ENCODE peak calls at places on chromosome 21, in six cellular contexts. W is prostate gland, Z is heart right ventricle, U is esophagus squamous epithelium, C is uterus, Y is esophagus muscularis mucosa. I is an unnamed sample. For H3K36me3, the result is how much of the 10 kb centered on the place peaks cover.

GRCh38 chr21:38301321-38302214 is 44.8 kb downstream of the KCNJ15 start:
- DNase-seq in W (no peak), Z (no peak), U (no peak), C (no peak), Y (no peak), I (no peak)

GRCh38 chr21:29018540-29018939 is 609 bp downstream of the RWDD2B start:
- DNase-seq in W (no peak), Z (no peak), U (no peak), C (no peak), Y (no peak), I (no peak)

GRCh38 chr21:46150073-46150472 is 5.3 kb downstream of the FTCD start:
- DNase-seq in W (no peak), Z (no peak), U (no peak), C (peak), Y (no peak), I (no peak)

GRCh38 chr21:21387891-21388290 is 389.7 kb downstream of the NCAM2 start:
- DNase-seq in W (no peak), Z (no peak), U (no peak), C (no peak), Y (no peak), I (no peak)

GRCh38 chr21:39108291-39109162 is 74.7 kb downstream of the PSMG1 start:
- DNase-seq in W (no peak), Z (no peak), U (no peak), C (no peak), Y (no peak), I (no peak)

GRCh38 chr21:27261676-27262075 is 294.8 kb upstream of the ADAMTS5 start:
- DNase-seq in W (no peak), Z (no peak), U (no peak), C (no peak), Y (no peak), I (no peak)

GRCh38 chr21:27168084-27168483 is 201.2 kb upstream of the ADAMTS5 start:
- DNase-seq in W (no peak), Z (no peak), U (no peak), C (no peak), Y (no peak), I (no peak)

GRCh38 chr21:29130234-29130993 is at the start of gene MAP3K7CL:
- DNase-seq in W (no peak), Z (peak), U (no peak), C (peak), Y (no peak), I (peak)

GRCh38 chr21:28773036-28773435 is 219.6 kb downstream of the LTN1 start:
- DNase-seq in W (no peak), Z (no peak), U (no peak), C (no peak), Y (no peak), I (no peak)

GRCh38 chr21:21200939-21201610 is 202.9 kb downstream of the NCAM2 start:
- DNase-seq in W (no peak), Z (no peak), U (no peak), C (no peak), Y (no peak), I (no peak)

GRCh38 chr21:20311388-20311787 is 686.8 kb upstream of the NCAM2 start:
- DNase-seq in W (no peak), Z (no peak), U (no peak), C (no peak), Y (no peak), I (no peak)

GRCh38 chr21:28396421-28396820 is 596.3 kb downstream of the LTN1 start:
- DNase-seq in W (no peak), Z (no peak), U (no peak), C (no peak), Y (no peak), I (no peak)

GRCh38 chr21:40215941-40216340 is 348.7 kb downstream of the PCP4 start:
- DNase-seq in W (peak), Z (no peak), U (no peak), C (no peak), Y (no peak), I (no peak)

GRCh38 chr21:28794341-28794970 is 198.2 kb downstream of the LTN1 start:
- DNase-seq in W (no peak), Z (no peak), U (no peak), C (no peak), Y (no peak), I (no peak)

GRCh38 chr21:29326914-29327554 is 28.3 kb downstream of the BACH1 start:
- DNase-seq in W (no peak), Z (no peak), U (no peak), C (no peak), Y (no peak), I (no peak)

DNA sequence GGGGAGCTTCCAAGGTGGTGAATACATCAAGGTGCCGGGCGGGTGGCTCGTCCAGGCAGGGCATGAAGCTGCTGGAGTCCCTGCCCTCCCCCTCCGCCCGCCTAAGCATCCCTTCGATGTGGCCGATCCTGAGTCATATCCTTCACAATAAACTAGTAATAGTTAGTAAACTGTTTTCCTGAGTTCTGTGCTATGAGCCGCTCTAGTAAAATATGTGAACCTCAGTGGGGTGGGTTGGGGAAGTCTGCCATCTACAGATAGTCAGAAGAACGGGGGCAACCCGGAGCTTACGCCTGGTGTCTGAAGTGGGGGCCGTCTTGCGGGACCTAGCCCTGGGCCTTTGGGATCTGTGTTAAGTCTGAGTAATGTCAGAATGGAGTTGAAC is 21.6 kb downstream of the C2CD2 start:
- DNase-seq in W (no peak), Z (no peak), U (no peak), C (no peak), Y (no peak), I (peak)
- H3K36me3 ChIP-seq in W (under half), Z (under half), U (under half), C (under half), Y (under half), I (under half)

GRCh38 chr21:42121792-42122191 is 50.7 kb downstream of the UMODL1 start:
- DNase-seq in W (peak), Z (no peak), U (no peak), C (no peak), Y (no peak), I (no peak)
- H3K4me3 ChIP-seq in W (no peak), Z (no peak), U (no peak), C (no peak), Y (no peak), I (no peak)

DNA sequence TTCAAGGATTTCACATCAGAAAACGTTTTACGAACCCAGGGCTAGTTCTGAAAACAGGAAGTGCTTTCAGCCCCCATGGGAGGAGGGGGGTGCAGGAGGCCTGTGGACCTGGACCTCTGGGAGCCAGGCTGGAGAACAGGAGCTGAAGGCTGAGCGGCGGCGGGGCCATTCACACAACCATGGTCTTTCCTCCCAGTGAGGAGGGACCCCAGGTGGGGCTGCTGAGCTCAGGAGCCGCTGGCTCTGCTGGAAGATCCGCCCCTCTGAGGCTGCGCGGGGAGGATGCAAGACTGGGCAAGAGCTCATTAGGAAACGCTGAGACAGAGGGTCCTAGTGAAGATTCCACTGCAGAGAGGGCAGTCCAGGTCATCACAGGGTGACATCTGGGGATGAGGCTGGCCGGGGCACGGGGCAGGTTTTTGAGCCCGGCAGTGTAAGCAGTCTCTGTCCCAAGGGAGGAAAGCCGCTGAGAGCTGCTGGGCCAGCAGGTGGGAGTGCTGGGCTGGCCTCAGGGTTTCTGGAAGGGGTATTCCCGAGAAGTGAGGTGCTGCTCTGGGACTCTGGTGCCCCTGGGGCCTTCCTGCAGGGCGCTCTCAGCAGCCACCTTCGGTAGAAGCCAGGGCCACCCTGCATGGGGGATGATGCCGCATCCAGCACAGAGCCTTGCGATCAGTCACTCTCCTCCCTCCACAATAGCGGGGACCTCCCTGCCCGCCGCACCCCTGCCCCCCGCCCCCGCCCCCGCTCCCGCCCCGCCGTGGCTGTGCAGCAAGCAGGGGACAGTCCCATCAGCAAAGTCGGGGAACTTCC is 7.5 kb downstream of the MX2 start:
- DNase-seq in W (no peak), Z (peak), U (no peak), C (no peak), Y (no peak), I (no peak)
- TF ChIP-seq CTCF in W (peak), Z (no peak), U (no peak), C (no peak), Y (no peak), I (peak)

GRCh38 chr21:45029968-45030636 is 44.3 kb upstream of the ADARB1 start:
- DNase-seq in W (no peak), Z (no peak), U (no peak), C (no peak), Y (no peak), I (no peak)

GRCh38 chr21:45032332-45032731 is 42.0 kb upstream of the ADARB1 start:
- DNase-seq in W (no peak), Z (no peak), U (no peak), C (no peak), Y (no peak), I (no peak)

GRCh38 chr21:45032977-45033705 is 41.2 kb upstream of the ADARB1 start:
- DNase-seq in W (no peak), Z (no peak), U (no peak), C (peak), Y (no peak), I (no peak)

GRCh38 chr21:45030637-45031218 is 43.7 kb upstream of the ADARB1 start:
- DNase-seq in W (no peak), Z (peak), U (no peak), C (no peak), Y (no peak), I (no peak)

DNA sequence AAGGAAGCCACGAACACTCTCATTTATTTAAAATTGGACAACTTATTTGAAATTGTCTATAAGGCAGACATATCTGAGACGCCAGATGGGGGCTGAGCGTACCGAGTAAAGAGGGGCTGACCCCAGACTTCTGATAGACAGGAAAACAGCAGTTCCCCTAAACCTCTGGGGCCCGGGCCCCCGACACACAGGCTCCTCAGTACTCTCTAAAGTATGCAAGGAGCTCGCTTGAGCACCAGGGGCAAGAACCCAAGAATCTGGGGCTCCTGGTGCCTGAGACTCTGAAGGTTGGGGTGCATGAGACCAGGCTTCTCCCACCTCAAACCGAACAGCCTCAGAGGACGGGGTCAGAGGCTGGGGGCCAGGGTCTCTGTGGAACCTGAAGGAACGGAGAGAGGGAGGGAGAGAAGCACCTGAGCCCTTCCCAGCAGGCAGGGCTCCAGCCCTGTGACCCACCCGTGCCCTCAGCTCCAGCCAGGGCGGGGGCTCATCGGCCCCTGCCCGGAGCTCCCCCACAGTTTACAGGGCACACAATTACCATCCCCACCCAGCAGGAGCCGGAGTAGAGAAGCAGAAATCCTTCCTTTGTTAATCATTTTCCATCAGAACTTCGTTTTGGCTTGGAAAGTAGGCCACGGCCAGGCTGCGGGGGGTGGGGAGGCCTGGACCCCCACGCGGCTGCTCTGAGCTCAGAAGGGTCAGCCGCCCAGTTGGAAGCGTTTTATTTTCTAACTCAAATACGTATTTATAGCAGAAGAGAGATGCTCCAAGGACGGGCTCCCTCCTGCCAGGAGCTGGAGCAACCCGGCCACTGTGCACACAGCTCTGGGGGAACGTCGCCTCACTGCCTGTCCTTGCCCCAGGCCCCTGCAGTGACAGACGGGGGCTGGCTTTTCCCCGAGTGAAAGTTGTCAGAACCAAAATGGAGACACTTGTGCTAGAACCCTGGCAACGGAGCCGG is 42.9 kb upstream of the ADARB1 start:
- DNase-seq in W (no peak), Z (no peak), U (no peak), C (no peak), Y (no peak), I (no peak)
- H3K36me3 ChIP-seq in W (under half), Z (under half), U (under half), C (under half), Y (under half), I (under half)

DNA sequence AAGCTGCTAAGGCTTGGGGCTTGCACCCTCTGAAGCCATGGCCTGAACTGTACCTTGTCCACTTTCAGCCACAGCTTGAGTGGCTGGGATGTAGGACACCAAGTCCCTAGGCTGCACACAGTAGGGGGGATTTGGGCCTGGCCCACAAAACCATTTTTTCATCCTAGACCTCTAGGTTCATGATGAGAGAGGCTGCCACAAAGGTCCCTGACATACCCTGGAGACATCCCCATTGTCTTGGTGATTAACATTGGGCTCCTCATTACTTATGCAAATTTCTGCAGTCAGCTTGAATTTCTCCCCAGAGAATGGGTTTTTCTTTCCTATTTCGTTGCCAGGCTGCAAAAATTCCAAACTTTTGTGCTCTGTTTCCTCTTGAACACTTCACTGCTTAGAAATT is 26.3 kb upstream of the CHODL start:
- DNase-seq in W (no peak), Z (no peak), U (no peak), C (no peak), Y (no peak), I (no peak)
- H3K4me3 ChIP-seq in W (no peak), Z (no peak), U (no peak), C (no peak), Y (no peak), I (no peak)

DNA sequence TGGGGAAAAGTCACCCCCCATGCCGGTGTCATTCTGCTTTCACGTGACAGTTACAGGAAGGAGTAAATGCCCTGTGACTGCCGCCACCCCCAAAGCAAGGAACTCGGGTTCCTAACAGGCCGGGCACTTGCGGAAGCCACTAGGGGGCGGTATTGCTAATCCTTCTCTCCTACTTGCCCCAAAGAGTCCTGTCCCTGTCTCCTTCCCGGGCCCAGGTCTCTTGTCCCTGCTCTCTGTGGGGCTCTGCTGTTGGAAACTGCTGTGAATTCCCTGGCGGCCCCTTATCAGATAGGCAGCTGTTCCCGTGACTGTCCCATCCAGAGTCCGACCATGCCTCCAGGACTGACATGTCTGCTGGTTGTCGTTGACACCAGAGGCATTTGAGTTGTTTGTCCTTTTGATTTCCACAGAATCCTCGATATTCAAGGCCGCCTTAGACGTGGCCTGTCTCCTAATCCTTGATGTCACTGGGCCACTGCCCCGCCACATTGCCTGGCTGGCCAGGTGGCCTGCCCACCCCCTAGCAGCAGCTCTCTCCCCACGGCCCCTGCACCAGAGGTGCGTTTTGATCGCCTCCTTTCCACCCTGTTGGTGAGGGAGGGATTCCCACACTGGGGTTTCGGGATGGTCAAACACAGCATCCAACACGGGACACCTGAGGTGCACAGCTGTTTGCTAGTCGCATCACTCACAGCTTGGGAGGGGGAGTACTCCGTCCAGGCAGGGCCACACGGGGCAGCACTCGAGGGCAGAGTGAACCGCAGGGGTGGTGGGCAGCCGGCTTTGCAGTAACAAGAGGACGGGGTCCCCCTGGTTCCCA is 37.3 kb downstream of the CHAF1B start:
- DNase-seq in W (peak), Z (peak), U (no peak), C (no peak), Y (no peak), I (no peak)
- TF ChIP-seq CTCF in W (peak), Z (peak), U (peak), C (no peak), Y (peak), I (peak)

DNA sequence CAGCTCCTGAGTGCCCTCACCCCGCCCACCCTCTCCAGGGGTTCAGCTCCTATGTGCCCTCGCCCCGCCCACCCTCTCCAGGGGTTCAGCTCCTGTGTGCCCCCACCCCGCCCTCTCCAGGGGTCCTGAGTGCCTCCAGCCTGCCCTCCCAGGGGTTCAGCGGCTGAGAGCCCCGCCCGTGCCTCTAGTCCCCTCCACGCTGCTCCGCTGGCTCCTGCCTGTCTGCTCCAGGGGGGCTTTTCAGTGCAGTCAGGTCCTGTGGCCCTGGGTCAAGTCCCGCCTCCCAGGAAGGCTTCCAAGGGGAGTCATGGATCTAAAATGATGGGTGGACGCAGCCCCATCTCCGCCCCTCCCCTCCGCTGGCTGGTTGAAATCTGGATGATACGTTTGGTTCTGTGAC is 33.8 kb downstream of the SLX9 start:
- DNase-seq in W (no peak), Z (no peak), U (no peak), C (no peak), Y (no peak), I (no peak)
- H3K36me3 ChIP-seq in W (under half), Z (half or more), U (under half), C (under half), Y (half or more), I (under half)

GRCh38 chr21:34669149-34669879 is 520 bp downstream of the CLIC6 start:
- DNase-seq in W (no peak), Z (no peak), U (no peak), C (no peak), Y (no peak), I (no peak)

GRCh38 chr21:34670220-34670961 is 1.6 kb downstream of the CLIC6 start:
- DNase-seq in W (no peak), Z (no peak), U (no peak), C (no peak), Y (no peak), I (no peak)

GRCh38 chr21:34671891-34672290 is 3.1 kb downstream of the CLIC6 start:
- DNase-seq in W (no peak), Z (no peak), U (no peak), C (no peak), Y (no peak), I (no peak)

GRCh38 chr21:34673006-34673405 is 4.2 kb downstream of the CLIC6 start:
- DNase-seq in W (no peak), Z (no peak), U (no peak), C (no peak), Y (no peak), I (no peak)

DNA sequence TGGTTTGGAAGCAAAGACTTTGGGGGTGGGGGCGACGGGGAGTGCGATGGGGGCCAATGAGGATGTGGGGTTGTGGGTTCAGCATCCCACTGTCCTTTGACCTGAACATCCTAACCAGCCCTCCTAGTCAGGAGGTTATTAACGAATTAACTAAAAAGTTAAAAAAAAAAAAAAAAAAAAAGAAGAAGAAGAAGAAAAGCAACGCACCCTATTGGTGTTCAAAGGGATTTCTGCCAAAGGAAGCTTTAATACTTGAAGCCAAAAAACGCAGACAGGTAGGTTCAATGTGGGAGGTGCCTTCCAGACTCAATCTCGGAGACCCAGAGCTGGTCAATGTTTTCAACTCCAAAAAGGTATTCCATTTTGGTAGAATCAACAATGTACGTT is 2.2 kb downstream of the CLIC6 start:
- DNase-seq in W (no peak), Z (no peak), U (no peak), C (no peak), Y (no peak), I (no peak)
- H3K4me3 ChIP-seq in W (peak), Z (peak), U (peak), C (peak), Y (peak), I (no peak)

I was measured in BJ.